ENCODE peak calls at places on chromosomes 7 and 10, in five cellular contexts. T, F, D, B and C are unnamed samples.

GRCh38 chr10:84065764-84066163 is 73.5 kb upstream of the GHITM start:
- DNase-seq in T (no peak), F (no peak), D (no peak), B (no peak), C (no peak)

GRCh38 chr10:119680050-119680449 is 28.9 kb downstream of the BAG3 start:
- DNase-seq in T (no peak), F (peak; percentile 85), D (no peak), B (no peak), C (peak; percentile 24)

GRCh38 chr7:9608560-9608959 is 1175.2 kb downstream of the NXPH1 start:
- DNase-seq in T (no peak), F (no peak), D (no peak), B (no peak), C (no peak)

GRCh38 chr7:92352009-92352408 is 95.3 kb upstream of the GATAD1 start:
- DNase-seq in T (no peak), F (no peak), D (no peak), B (no peak), C (no peak)

GRCh38 chr7:113636727-113637421 is 281.9 kb downstream of the PPP1R3A start:
- DNase-seq in T (no peak), F (no peak), D (no peak), B (no peak), C (no peak)

GRCh38 chr7:83347836-83348482 is 185.3 kb upstream of the PCLO start:
- DNase-seq in T (no peak), F (peak; percentile 89), D (no peak), B (no peak), C (peak; percentile 1)

GRCh38 chr7:37112210-37112609 is 336.5 kb downstream of the ELMO1 start:
- DNase-seq in T (no peak), F (no peak), D (no peak), B (no peak), C (no peak)

GRCh38 chr7:142025896-142026295 is 30.2 kb downstream of the MGAM start:
- DNase-seq in T (no peak), F (no peak), D (no peak), B (no peak), C (no peak)

GRCh38 chr7:144827581-144828139 is 8.2 kb downstream of the TPK1 start:
- DNase-seq in T (no peak), F (peak; percentile 15), D (no peak), B (no peak), C (no peak)

GRCh38 chr10:77925795-77926565 is 575 bp downstream of the DLG5 start:
- DNase-seq in T (peak; percentile 86), F (peak; percentile 68), D (peak; percentile 27), B (peak; percentile 75), C (peak; percentile 69)

GRCh38 chr7:85525661-85526060 is 338.8 kb upstream of the SEMA3D start:
- DNase-seq in T (no peak), F (peak; percentile 18), D (no peak), B (no peak), C (no peak)

GRCh38 chr7:140564643-140565042 is 76.0 kb downstream of the DENND2A start:
- DNase-seq in T (no peak), F (peak; percentile 23), D (no peak), B (no peak), C (peak; percentile 45)

GRCh38 chr10:108208732-108209131 is 1044.2 kb upstream of the SORCS1 start:
- DNase-seq in T (no peak), F (no peak), D (no peak), B (no peak), C (no peak)

GRCh38 chr7:44762726-44763522 is 14.3 kb downstream of the ZMIZ2 start:
- DNase-seq in T (no peak), F (no peak), D (no peak), B (no peak), C (no peak)

GRCh38 chr7:106768324-106768751 is 96.7 kb upstream of the PIK3CG start:
- DNase-seq in T (no peak), F (peak; percentile 53), D (no peak), B (no peak), C (no peak)

GRCh38 chr10:34719746-34720145 is 95.3 kb downstream of the PARD3 start:
- DNase-seq in T (no peak), F (no peak), D (no peak), B (no peak), C (no peak)

GRCh38 chr10:71366710-71367109 is 30.0 kb upstream of the CDH23 start:
- DNase-seq in T (no peak), F (no peak), D (no peak), B (no peak), C (no peak)

GRCh38 chr7:149319376-149319775 is 57.4 kb downstream of the ZNF783 start:
- DNase-seq in T (no peak), F (no peak), D (no peak), B (no peak), C (no peak)

GRCh38 chr7:44281811-44282600 is 43.4 kb downstream of the CAMK2B start:
- DNase-seq in T (peak; percentile 33), F (no peak), D (no peak), B (peak; percentile 25), C (no peak)

GRCh38 chr10:44888861-44889260 is 22.3 kb upstream of the TMEM72 start:
- DNase-seq in T (no peak), F (no peak), D (no peak), B (no peak), C (no peak)

GRCh38 chr10:48653347-48653746 is 31.3 kb upstream of the WDFY4 start:
- DNase-seq in T (no peak), F (no peak), D (no peak), B (no peak), C (no peak)

GRCh38 chr7:127833641-127834040 is 181.6 kb downstream of the SND1 start:
- DNase-seq in T (no peak), F (peak; percentile 67), D (no peak), B (no peak), C (no peak)

GRCh38 chr7:148148456-148148855 is 442.1 kb upstream of the C7orf33 start:
- DNase-seq in T (no peak), F (no peak), D (no peak), B (no peak), C (no peak)

GRCh38 chr7:148149730-148150129 is 440.8 kb upstream of the C7orf33 start:
- DNase-seq in T (no peak), F (no peak), D (no peak), B (no peak), C (no peak)

GRCh38 chr7:148155826-148156225 is 434.7 kb upstream of the C7orf33 start:
- DNase-seq in T (no peak), F (no peak), D (no peak), B (no peak), C (no peak)

GRCh38 chr7:148153611-148154010 is 437.0 kb upstream of the C7orf33 start:
- DNase-seq in T (no peak), F (no peak), D (peak; percentile 74), B (no peak), C (no peak)

DNA sequence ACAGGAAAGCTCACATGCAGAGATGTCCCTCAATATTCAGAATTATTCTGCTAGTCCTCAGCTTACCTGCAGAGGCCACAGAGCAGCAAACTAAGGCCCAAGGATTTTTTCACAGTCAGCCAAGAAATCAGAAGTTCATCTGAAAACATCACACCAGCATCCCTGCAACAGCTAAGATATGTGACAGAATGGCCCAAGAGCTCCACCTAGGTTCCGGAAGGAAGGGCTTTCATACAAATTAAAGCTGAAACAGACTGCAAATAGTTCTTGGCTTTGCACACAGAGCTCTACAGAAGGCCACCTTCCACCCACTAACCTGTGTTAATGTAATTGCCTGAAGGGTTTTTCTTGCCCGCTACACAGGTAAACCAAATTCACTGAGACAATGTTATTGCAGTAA is 438.8 kb upstream of the C7orf33 start:
- DNase-seq in T (no peak), F (no peak), D (no peak), B (no peak), C (no peak)
- TF ChIP-seq CTCF in T (no peak), F (no peak), D (no peak), B (no peak), C (no peak)

GRCh38 chr10:118259288-118259906 is 82.7 kb downstream of the FAM204A start:
- DNase-seq in T (no peak), F (peak; percentile 32), D (no peak), B (no peak), C (peak; percentile 28)
- TF ChIP-seq CTCF in T (peak; percentile 36), F (peak; percentile 58), D (peak; percentile 48), B (no peak), C (peak; percentile 26)

GRCh38 chr10:67144554-67144953 is 218.7 kb downstream of the LRRTM3 start:
- DNase-seq in T (no peak), F (no peak), D (no peak), B (no peak), C (no peak)
- TF ChIP-seq CTCF in T (no peak), F (no peak), D (no peak), B (no peak), C (no peak)

DNA sequence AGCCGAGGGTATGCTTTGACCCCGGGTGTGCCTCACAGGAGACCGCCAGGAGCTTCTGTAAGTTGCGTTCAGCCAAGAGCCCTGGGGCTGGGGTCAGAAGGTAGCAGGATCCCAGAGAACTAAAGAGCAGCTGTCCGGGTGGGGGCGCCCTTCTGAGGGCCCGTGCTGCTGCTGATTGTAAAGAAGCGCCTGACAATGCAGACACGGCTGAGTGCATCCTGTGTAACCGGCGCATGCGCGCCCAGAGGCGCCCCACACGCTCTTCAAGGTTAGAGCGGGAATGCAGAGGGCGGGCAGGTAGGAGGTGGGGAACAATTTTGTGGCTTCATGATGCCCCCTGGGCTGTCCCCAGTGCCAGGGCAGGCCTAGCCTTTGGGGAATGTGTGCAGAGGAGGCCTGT is 210.2 kb upstream of the CTBP2 start:
- DNase-seq in T (no peak), F (no peak), D (no peak), B (no peak), C (no peak)
- TF ChIP-seq CTCF in T (no peak), F (no peak), D (no peak), B (no peak), C (no peak)

GRCh38 chr7:40761757-40762342 is 627.0 kb downstream of the SUGCT start:
- DNase-seq in T (no peak), F (peak; percentile 14), D (no peak), B (no peak), C (no peak)
- TF ChIP-seq CTCF in T (no peak), F (peak; percentile 4), D (no peak), B (no peak), C (no peak)

DNA sequence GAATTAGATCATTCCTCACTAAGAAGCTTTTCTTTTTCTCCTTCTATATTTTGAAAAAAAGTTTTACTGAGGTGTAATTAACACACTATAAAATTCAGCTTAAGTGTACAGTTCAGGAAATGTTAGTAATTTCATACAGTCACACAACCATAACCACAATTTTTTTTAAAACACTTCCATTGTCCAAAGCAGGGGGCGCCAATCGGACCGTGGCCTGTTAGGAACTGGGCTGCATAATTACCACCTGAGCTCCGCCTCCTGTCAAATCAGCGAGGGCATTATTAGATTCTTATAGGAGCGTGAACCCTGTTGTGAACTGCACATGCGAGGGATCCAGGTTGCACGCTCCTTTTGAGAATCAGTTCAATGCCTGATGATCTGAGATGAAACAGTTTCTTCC is 427.1 kb downstream of the TFEC start:
- DNase-seq in T (no peak), F (no peak), D (no peak), B (no peak), C (no peak)
- TF ChIP-seq CTCF in T (no peak), F (no peak), D (no peak), B (no peak), C (no peak)

DNA sequence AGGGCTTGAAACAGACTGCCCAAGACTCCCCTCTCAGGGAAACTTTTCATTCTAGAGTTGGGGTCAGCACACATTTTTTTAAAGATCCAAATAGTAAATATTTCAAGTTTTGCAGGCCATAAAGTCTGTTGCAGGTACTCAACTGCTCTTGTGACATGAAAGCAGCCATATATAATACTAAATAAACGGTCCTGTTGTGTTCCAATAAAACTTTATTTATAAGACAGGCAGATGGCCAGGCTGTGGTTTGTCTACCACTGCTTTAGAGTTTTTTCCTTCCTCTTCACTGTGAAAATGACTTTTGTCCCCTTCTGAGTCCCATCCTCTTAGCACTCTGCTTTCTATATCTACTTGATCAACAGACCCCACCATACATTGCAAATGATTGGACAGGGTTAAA is 40.5 kb upstream of the TM9SF3 start:
- DNase-seq in T (no peak), F (no peak), D (no peak), B (no peak), C (no peak)
- TF ChIP-seq CTCF in T (no peak), F (no peak), D (no peak), B (no peak), C (no peak)